ENCODE peak calls at places on chromosomes 4 and X, in four cellular contexts. F is CD8-positive, alpha-beta T cell; R is psoas muscle; P is H1. H is an unnamed sample.

GRCh38 chrX:68917799-68918198 is 89.0 kb downstream of the EFNB1 start:
- DNase-seq in R (no peak), F (no peak), P (no peak), H (no peak)

GRCh38 chr4:3215733-3216132 is 33.2 kb upstream of the MSANTD1 start:
- DNase-seq in F (no peak), P (no peak), R (no peak), H (no peak)

GRCh38 chr4:166274136-166274761 is 401.2 kb downstream of the TLL1 start:
- DNase-seq in P (no peak), F (no peak), R (no peak), H (no peak)

GRCh38 chr4:165537028-165537648 is 158.3 kb downstream of the CPE start:
- DNase-seq in P (peak; percentile 3), R (no peak), F (no peak), H (peak; percentile 22)

GRCh38 chr4:45910511-45910910 is 213.3 kb downstream of the GABRG1 start:
- DNase-seq in R (no peak), F (no peak), P (no peak), H (no peak)

GRCh38 chr4:171718069-171718468 is 95.1 kb upstream of the GALNTL6 start:
- DNase-seq in P (no peak), F (no peak), R (no peak), H (no peak)

GRCh38 chr4:57075353-57075752 is 34.8 kb downstream of the IGFBP7 start:
- DNase-seq in F (no peak), P (no peak), R (no peak), H (no peak)

GRCh38 chr4:53499791-53500190 is 91.5 kb downstream of the LNX1 start:
- DNase-seq in R (no peak), F (no peak), P (no peak), H (no peak)

GRCh38 chr4:13984996-13985780 is 357.7 kb upstream of the BOD1L1 start:
- DNase-seq in P (no peak), R (no peak), F (no peak), H (no peak)

GRCh38 chrX:147900349-147900748 is 11.4 kb upstream of the FMR1 start:
- DNase-seq in P (no peak), F (no peak), R (no peak), H (no peak)

GRCh38 chr4:172953896-172954568 is 214.6 kb upstream of the GALNT7 start:
- DNase-seq in F (no peak), P (no peak), R (no peak), H (no peak)

GRCh38 chr4:123423819-123424218 is 27.2 kb downstream of the SPRY1 start:
- DNase-seq in P (no peak), F (no peak), R (no peak), H (no peak)

GRCh38 chr4:185272232-185272631 is 62.8 kb downstream of the SNX25 start:
- DNase-seq in P (no peak), R (no peak), F (no peak), H (no peak)

GRCh38 chr4:87973283-87974169 is 2.0 kb upstream of the SPP1 start:
- DNase-seq in F (peak; percentile 42), P (peak; percentile 38), R (peak; percentile 35), H (no peak)

GRCh38 chr4:76709454-76709853 is 188.5 kb downstream of the SOWAHB start:
- DNase-seq in R (no peak), P (no peak), F (no peak), H (no peak)

GRCh38 chr4:144659493-144659892 is 13.5 kb downstream of the HHIP start:
- DNase-seq in P (no peak), R (no peak), F (no peak), H (no peak)

GRCh38 chr4:47704693-47705325 is 133.1 kb downstream of the CORIN start:
- DNase-seq in R (no peak), F (no peak), P (peak; percentile 19), H (peak; percentile 45)

GRCh38 chrX:110317079-110317819 is 636 bp downstream of the AMMECR1 start:
- DNase-seq in P (no peak), F (peak; percentile 35), R (peak; percentile 14), H (no peak)

GRCh38 chrX:274904-275475 is 6.2 kb upstream of the PLCXD1 start:
- DNase-seq in F (no peak), R (no peak), P (no peak), H (peak; percentile 47)

GRCh38 chr4:151000747-151001429 is 14.2 kb downstream of the LRBA start:
- DNase-seq in F (no peak), P (no peak), R (no peak), H (no peak)

GRCh38 chrX:2710041-2710471 is 19.0 kb downstream of the CD99 start:
- DNase-seq in R (no peak), F (no peak), P (no peak), H (no peak)

GRCh38 chrX:150037041-150037440 is 98.8 kb upstream of the EOLA2 start:
- DNase-seq in R (no peak), F (no peak), P (no peak), H (no peak)

GRCh38 chr4:119212964-119213606 is 572 bp downstream of the USP53 start:
- DNase-seq in R (peak; percentile 92), F (peak; percentile 63), P (peak; percentile 74), H (peak; percentile 74)

GRCh38 chr4:601612-602558 is 23.5 kb upstream of the PDE6B start:
- DNase-seq in F (no peak), R (no peak), P (no peak), H (no peak)

GRCh38 chrX:45134303-45134702 is 66.4 kb downstream of the DIPK2B start:
- DNase-seq in F (no peak), P (no peak), R (no peak), H (no peak)

GRCh38 chr4:185853841-185854240 is 41.8 kb upstream of the SORBS2 start:
- DNase-seq in F (no peak), R (no peak), P (no peak), H (no peak)

GRCh38 chrX:39760930-39761329 is 336.8 kb downstream of the BCOR start:
- DNase-seq in F (no peak), P (no peak), R (no peak), H (no peak)

GRCh38 chrX:65690057-65690855 is 22.8 kb downstream of the MSN start:
- DNase-seq in P (no peak), R (no peak), F (no peak), H (no peak)

GRCh38 chrX:107676559-107677378 is 48.5 kb downstream of the PRPS1 start:
- DNase-seq in R (peak; percentile 89), P (no peak), F (peak; percentile 39), H (no peak)

GRCh38 chrX:1026263-1027015 is 186.0 kb downstream of the CRLF2 start:
- DNase-seq in R (no peak), F (no peak), P (no peak), H (no peak)

GRCh38 chr4:140057693-140058092 is 96.3 kb downstream of the MAML3 start:
- DNase-seq in R (no peak), P (no peak), F (no peak), H (no peak)

GRCh38 chr4:43379001-43379400 is 486.5 kb downstream of the GRXCR1 start:
- DNase-seq in F (no peak), P (no peak), R (no peak), H (no peak)

GRCh38 chrX:54564942-54565341 is 34.9 kb downstream of the GNL3L start:
- DNase-seq in R (no peak), F (no peak), P (no peak), H (no peak)

GRCh38 chrX:54560411-54560810 is 30.4 kb downstream of the GNL3L start:
- DNase-seq in R (no peak), P (no peak), F (no peak), H (no peak)

GRCh38 chrX:54561622-54562021 is 31.6 kb downstream of the GNL3L start:
- DNase-seq in P (no peak), F (no peak), R (no peak), H (no peak)
- H3K36me3 ChIP-seq in P (peaks cover 37% of the 10 kb centered on the region), F (peaks cover 6% of the 10 kb centered on the region), R (peaks cover 54% of the 10 kb centered on the region), H (peaks cover 12% of the 10 kb centered on the region)

GRCh38 chr4:128220286-128221235 is 67.1 kb downstream of the PGRMC2 start:
- DNase-seq in P (no peak), F (no peak), R (no peak), H (no peak)
- H3K36me3 ChIP-seq in P (no peaks in the 10 kb centered on the region), F (no peaks in the 10 kb centered on the region), R (no peaks in the 10 kb centered on the region), H (no peaks in the 10 kb centered on the region)

GRCh38 chrX:10099411-10099810 is 57.4 kb upstream of the CLCN4 start:
- DNase-seq in R (no peak), P (no peak), F (no peak), H (no peak)

GRCh38 chrX:10102046-10102704 is 54.6 kb upstream of the CLCN4 start:
- DNase-seq in R (no peak), F (no peak), P (no peak), H (no peak)

GRCh38 chrX:10103023-10103422 is 53.8 kb upstream of the CLCN4 start:
- DNase-seq in R (no peak), F (no peak), P (no peak), H (no peak)

GRCh38 chrX:10098235-10098819 is 58.4 kb upstream of the CLCN4 start:
- DNase-seq in R (no peak), P (no peak), F (peak; percentile 55), H (no peak)

DNA sequence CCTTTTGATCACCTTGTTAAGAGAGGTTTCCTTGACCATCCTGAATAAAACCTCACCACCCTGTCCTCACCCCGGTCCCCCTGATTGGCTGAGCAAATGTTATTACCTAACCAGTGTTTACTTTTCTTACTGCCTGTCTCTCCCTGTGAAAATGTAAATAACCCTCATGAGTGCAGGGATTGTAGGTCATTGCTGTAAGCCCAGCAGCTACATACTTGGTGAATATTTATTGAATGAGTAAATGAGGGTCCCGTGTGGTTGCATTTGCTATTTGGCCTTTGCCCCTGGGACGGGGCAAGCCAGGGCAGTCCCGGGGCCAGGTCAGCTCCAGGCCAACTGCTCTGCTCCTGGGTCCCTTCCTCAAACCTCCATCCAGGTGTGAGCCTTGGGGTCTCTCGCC is 55.5 kb upstream of the CLCN4 start:
- DNase-seq in F (no peak), P (no peak), R (no peak), H (no peak)
- H3K36me3 ChIP-seq in F (no peaks in the 10 kb centered on the region), P (peaks cover 4% of the 10 kb centered on the region), R (peaks cover 10% of the 10 kb centered on the region), H (peaks cover 2% of the 10 kb centered on the region)

DNA sequence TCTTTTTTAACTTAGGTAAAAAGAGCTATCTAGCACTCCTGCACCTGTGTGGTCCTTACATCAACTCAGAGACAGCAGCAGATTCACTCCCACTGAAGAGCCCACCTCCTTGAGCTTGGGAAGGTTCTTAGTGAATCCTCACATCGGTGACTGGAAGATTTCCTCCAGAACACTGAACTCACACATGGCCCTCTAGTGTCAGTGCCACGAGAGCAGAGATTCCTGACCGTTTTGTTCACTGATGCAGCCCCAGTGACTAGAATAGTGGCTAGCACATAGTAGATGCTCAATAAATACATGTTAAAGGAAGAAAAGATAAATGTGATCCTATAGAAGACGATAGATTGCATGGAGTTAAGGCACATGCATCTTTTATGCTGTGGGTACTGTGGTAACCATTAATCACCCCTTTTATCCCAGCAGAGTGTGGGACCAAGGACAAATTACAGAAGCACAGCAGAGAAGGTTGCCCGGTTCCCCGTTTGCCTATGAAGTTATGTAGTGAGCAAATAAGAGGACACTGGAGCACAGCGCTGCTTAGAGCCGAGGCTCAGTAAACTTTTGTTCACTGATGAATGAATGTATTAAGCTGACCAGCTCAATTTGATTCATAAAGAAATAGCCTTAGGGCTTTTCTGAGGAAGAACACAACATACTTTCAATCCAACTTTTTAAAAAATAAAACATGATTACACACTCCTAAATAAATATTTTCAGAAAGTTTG is 8.7 kb downstream of the GASK1B start:
- DNase-seq in F (no peak), P (no peak), R (no peak), H (no peak)
- H3K36me3 ChIP-seq in F (no peaks in the 10 kb centered on the region), P (no peaks in the 10 kb centered on the region), R (no peaks in the 10 kb centered on the region), H (no peaks in the 10 kb centered on the region)